ENCODE peak calls at places on chromosomes 13 and 19, in seven cellular contexts. Q is psoas muscle, D is heart left ventricle, R is brain microvascular endothelial cell, K is OCI-LY7, O is BJ, J is upper lobe of left lung. P is an unnamed sample. For H3K36me3, the result is how much of the 10 kb centered on the place peaks cover.

GRCh38 chr19:18501832-18502231 is 20.0 kb downstream of the ELL start:
- DNase-seq in Q (peak), D (no peak), R (no peak), K (no peak), O (no peak), J (no peak), P (no peak)

GRCh38 chr13:98962901-98963594 is 14.8 kb downstream of the DOCK9 start:
- DNase-seq in Q (no peak), D (no peak), R (no peak), K (no peak), O (no peak), J (peak), P (no peak)

GRCh38 chr13:103703246-103703645 is 637.0 kb upstream of the SLC10A2 start:
- DNase-seq in Q (no peak), D (no peak), R (no peak), K (no peak), O (no peak), J (no peak), P (no peak)

GRCh38 chr19:2976609-2977000 is 759 bp upstream of the TLE6 start:
- DNase-seq in Q (no peak), D (no peak), R (no peak), K (no peak), O (no peak), J (no peak), P (no peak)

GRCh38 chr19:6774821-6775707 is 2.6 kb downstream of the VAV1 start:
- DNase-seq in Q (no peak), D (no peak), R (no peak), K (peak), O (no peak), J (no peak), P (no peak)

GRCh38 chr13:38705351-38705750 is 18.5 kb downstream of the FREM2 start:
- DNase-seq in Q (no peak), D (no peak), R (no peak), K (no peak), O (no peak), J (no peak), P (no peak)

GRCh38 chr19:29836409-29836825 is 24.6 kb downstream of the CCNE1 start:
- DNase-seq in Q (no peak), D (no peak), R (no peak), K (no peak), O (no peak), J (no peak), P (no peak)

GRCh38 chr13:74067818-74068217 is 66.4 kb downstream of the KLF12 start:
- DNase-seq in Q (no peak), D (no peak), R (no peak), K (no peak), O (no peak), J (no peak), P (no peak)

GRCh38 chr13:73477441-73477840 is 418.6 kb downstream of the KLF5 start:
- DNase-seq in Q (no peak), D (no peak), R (no peak), K (no peak), O (no peak), J (no peak), P (no peak)

GRCh38 chr19:32708457-32708856 is 11.1 kb upstream of the TDRD12 start:
- DNase-seq in Q (no peak), D (no peak), R (no peak), K (no peak), O (no peak), J (no peak), P (no peak)

GRCh38 chr13:30892966-30893365 is 13.1 kb upstream of the MEDAG start:
- DNase-seq in Q (peak), D (no peak), R (peak), K (peak), O (no peak), J (peak), P (no peak)

GRCh38 chr13:101785858-101786257 is 333.4 kb downstream of the ITGBL1 start:
- DNase-seq in Q (no peak), D (no peak), R (peak), K (peak), O (no peak), J (no peak), P (no peak)

GRCh38 chr19:54218259-54218658 is 4.5 kb downstream of the LILRB3 start:
- DNase-seq in Q (no peak), D (no peak), R (no peak), K (no peak), O (no peak), J (no peak), P (no peak)

GRCh38 chr19:53079313-53079924 is 23.8 kb downstream of the ZNF160 start:
- DNase-seq in Q (no peak), D (no peak), R (no peak), K (no peak), O (no peak), J (no peak), P (no peak)

GRCh38 chr19:47310819-47311218 is 1.2 kb downstream of the C5AR1 start:
- DNase-seq in Q (no peak), D (peak), R (no peak), K (no peak), O (no peak), J (no peak), P (no peak)

GRCh38 chr13:94387047-94387446 is 92.4 kb downstream of the DCT start:
- DNase-seq in Q (no peak), D (no peak), R (no peak), K (no peak), O (no peak), J (no peak), P (no peak)

GRCh38 chr13:23969672-23970071 is 72.4 kb upstream of the C1QTNF9B start:
- DNase-seq in Q (no peak), D (no peak), R (peak), K (no peak), O (no peak), J (no peak), P (no peak)

GRCh38 chr13:66329988-66330429 is 900.1 kb downstream of the PCDH9 start:
- DNase-seq in Q (no peak), D (no peak), R (peak), K (no peak), O (no peak), J (no peak), P (no peak)

GRCh38 chr13:26929971-26930730 is 169.6 kb upstream of the GPR12 start:
- DNase-seq in Q (peak), D (peak), R (peak), K (peak), O (no peak), J (no peak), P (no peak)

GRCh38 chr13:31007392-31007791 is 74.9 kb downstream of the TEX26 start:
- DNase-seq in Q (no peak), D (no peak), R (no peak), K (no peak), O (no peak), J (no peak), P (no peak)

DNA sequence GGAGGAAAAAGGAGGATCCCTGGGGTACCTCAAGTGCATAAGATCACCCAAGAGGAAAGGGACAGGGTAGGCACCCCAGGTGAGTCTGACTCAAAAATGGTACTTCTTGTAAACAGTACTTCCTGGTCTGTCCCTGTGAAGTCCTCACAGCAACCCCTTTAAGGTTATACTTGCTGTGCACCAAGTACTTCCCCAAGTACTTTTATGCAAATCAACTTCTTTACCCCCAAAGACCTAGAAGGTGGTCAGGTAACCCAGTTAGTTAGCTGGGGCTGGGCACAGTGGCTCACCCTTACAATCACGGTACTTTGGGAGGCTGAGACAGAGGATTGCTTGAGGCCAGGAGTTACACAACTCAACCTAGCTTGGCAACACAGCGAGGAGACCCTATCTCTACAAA is 2.5 kb downstream of the CALR start:
- DNase-seq in Q (no peak), D (no peak), R (no peak), K (no peak), O (no peak), J (no peak), P (no peak)
- H3K4me3 ChIP-seq in Q (peak), D (peak), R (peak), K (peak), O (no peak), J (no peak), P (peak)

DNA sequence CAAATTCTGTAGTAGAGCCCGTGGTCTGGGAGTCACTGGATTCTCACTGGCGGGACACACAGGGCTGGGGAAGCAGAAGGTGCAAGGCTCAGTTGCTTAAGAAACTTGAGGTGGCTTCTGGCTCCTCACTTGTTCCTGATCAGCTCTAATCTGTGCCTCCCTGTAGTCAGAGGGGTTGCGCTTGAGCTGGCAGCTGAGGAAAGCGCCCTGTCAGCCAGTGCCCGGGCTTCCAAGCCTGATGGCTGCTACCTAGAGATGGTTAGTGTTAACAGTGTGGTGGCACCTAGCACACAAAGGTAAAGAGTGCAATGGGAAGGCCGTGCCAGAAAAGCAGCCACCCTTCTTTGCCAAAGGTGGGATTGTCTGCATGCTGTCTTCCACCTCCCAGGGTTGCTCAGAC is 8.8 kb downstream of the HNRNPM start:
- DNase-seq in Q (no peak), D (no peak), R (no peak), K (no peak), O (no peak), J (no peak), P (no peak)
- H3K36me3 ChIP-seq in Q (under half), D (half or more), R (under half), K (half or more), O (under half), J (under half), P (under half)

GRCh38 chr19:46173886-46174475 is 25.9 kb downstream of the IGFL2 start:
- DNase-seq in Q (no peak), D (no peak), R (no peak), K (no peak), O (no peak), J (no peak), P (no peak)
- TF ChIP-seq CTCF in Q (no peak), D (no peak), R (no peak), K (no peak), O (no peak), J (no peak), P (no peak)

DNA sequence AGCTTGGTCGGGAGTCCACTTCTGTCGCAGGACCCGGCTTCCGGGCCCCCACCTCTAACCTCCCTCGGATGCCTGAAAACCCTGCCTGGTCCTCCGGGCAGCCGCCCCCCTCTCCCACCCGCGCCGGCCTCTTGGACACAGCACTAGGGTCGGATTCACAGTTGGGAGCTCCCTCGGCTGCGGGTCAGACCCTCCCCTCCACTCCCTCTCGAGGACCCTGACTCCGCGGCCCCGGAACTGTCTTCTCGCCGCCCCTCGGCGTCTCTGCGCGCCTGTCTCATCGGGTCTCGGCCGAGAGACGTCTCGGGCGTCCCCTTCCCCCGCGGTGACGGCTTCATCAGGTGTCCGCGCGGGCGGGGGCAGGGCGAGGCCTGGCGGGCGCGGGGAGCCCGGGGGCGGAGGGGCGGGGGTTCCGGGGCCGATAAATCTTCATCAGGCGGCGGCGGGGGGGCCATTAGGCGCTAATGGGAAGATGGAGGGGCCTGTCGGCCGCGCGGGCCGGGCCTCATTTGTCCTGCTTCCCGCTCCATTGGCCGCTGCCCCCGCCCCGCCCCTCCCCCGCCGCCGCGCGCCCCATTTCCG is 11.7 kb upstream of the ERFL start:
- DNase-seq in Q (no peak), D (no peak), R (no peak), K (peak), O (no peak), J (peak), P (no peak)
- H3K4me3 ChIP-seq in Q (peak), D (peak), R (peak), K (peak), O (peak), J (peak), P (peak)

GRCh38 chr19:58291943-58292342 is 13.2 kb downstream of the ZNF8 start:
- DNase-seq in Q (no peak), D (no peak), R (no peak), K (no peak), O (no peak), J (no peak), P (no peak)

GRCh38 chr19:58300620-58301019 is 4.6 kb upstream of the ERVK3-1 start:
- DNase-seq in Q (no peak), D (no peak), R (no peak), K (no peak), O (no peak), J (no peak), P (no peak)

GRCh38 chr19:58296086-58296485 is 9.1 kb upstream of the ERVK3-1 start:
- DNase-seq in Q (no peak), D (no peak), R (no peak), K (no peak), O (no peak), J (no peak), P (no peak)

GRCh38 chr19:58294743-58295374 is 10.3 kb upstream of the ERVK3-1 start:
- DNase-seq in Q (no peak), D (no peak), R (no peak), K (no peak), O (no peak), J (peak), P (no peak)
- H3K36me3 ChIP-seq in Q (under half), D (half or more), R (half or more), K (half or more), O (under half), J (under half), P (half or more)

GRCh38 chr19:45972081-45972943 is 1.4 kb downstream of the NOVA2 start:
- DNase-seq in Q (no peak), D (no peak), R (no peak), K (no peak), O (no peak), J (no peak), P (no peak)
- TF ChIP-seq CTCF in Q (no peak), D (no peak), R (no peak), K (no peak), O (no peak), J (no peak), P (no peak)

GRCh38 chr13:46164661-46165060 is 17.3 kb downstream of the LCP1 start:
- DNase-seq in Q (no peak), D (no peak), R (no peak), K (no peak), O (no peak), J (no peak), P (no peak)
- H3K4me3 ChIP-seq in Q (no peak), D (no peak), R (no peak), K (no peak), O (no peak), J (no peak), P (no peak)

GRCh38 chr13:113589251-113589960 is 4.9 kb downstream of the TFDP1 start:
- DNase-seq in Q (no peak), D (peak), R (no peak), K (no peak), O (no peak), J (no peak), P (no peak)
- H3K36me3 ChIP-seq in Q (under half), D (under half), R (under half), K (half or more), O (under half), J (under half), P (under half)